ENCODE peak calls at places on chromosomes 11 and 22, in four cellular contexts. W is activated naive CD8-positive, alpha-beta T cell treated with anti-CD3 and anti-CD28 coated beads, Interleukin-2, amount 10 ng/mL, durations not matched to agents 7 days and 5 days; X is activated T-cell treated with anti-CD3 and anti-CD28 coated beads, Interleukin-2, amount 50 U/mL, for 48 hours; O is skeletal muscle cell. Z is an unnamed sample.

GRCh38 chr11:13701506-13701905 is 33.0 kb downstream of the FAR1 start:
- DNase-seq in O (no peak), X (no peak), W (no peak), Z (no peak)

GRCh38 chr22:40509401-40510134 is 127.0 kb downstream of the MRTFA start:
- DNase-seq in W (no peak), X (no peak), O (peak), Z (no peak)

GRCh38 chr22:48942698-48943566 is 884.7 kb downstream of the BRD1 start:
- DNase-seq in W (no peak), O (no peak), X (no peak), Z (no peak)

GRCh38 chr11:72771507-72771906 is 19.3 kb upstream of the ARAP1 start:
- DNase-seq in O (no peak), W (no peak), X (no peak), Z (no peak)

GRCh38 chr11:19670030-19670761 is 42.4 kb upstream of the NAV2 start:
- DNase-seq in O (no peak), W (no peak), X (no peak), Z (no peak)

GRCh38 chr22:22816766-22817410 is 70.7 kb upstream of the IGLL5 start:
- DNase-seq in X (no peak), W (no peak), O (no peak), Z (no peak)

GRCh38 chr11:70312401-70313357 is 42.2 kb downstream of the PPFIA1 start:
- DNase-seq in X (no peak), O (no peak), W (no peak), Z (no peak)

GRCh38 chr22:19805821-19806212 is 45.2 kb downstream of the TBX1 start:
- DNase-seq in O (no peak), W (no peak), X (no peak), Z (no peak)

GRCh38 chr22:30186048-30186447 is 60.5 kb downstream of the LIF start:
- DNase-seq in O (no peak), X (no peak), W (no peak), Z (no peak)

GRCh38 chr11:124199702-124200101 is 16.6 kb downstream of the OR10D3 start:
- DNase-seq in O (peak), W (no peak), X (no peak), Z (no peak)

GRCh38 chr11:123020968-123021367 is 39.3 kb upstream of the BSX start:
- DNase-seq in O (peak), X (peak), W (no peak), Z (peak)

GRCh38 chr11:125261471-125262087 is 97.0 kb downstream of the PKNOX2 start:
- DNase-seq in W (no peak), O (no peak), X (no peak), Z (no peak)